ENCODE peak calls at places on chromosomes 5 and 9, in nine cellular contexts. P is SIG-M5; Y is transverse colon; N is activated CD4-positive, alpha-beta memory T cell treated with anti-CD3 and anti-CD28 coated beads for 36 hours; B is fibroblast of lung; U is SK-MEL-5; F is WTC11; K is kidney tubule cell; I is bronchial epithelial cell. Q is an unnamed sample.
A peak's percentile ranks its signal among the peaks of the same experiment; 100 is the strongest.

GRCh38 chr9:117783828-117784227 is 79.6 kb downstream of the TLR4 start:
- DNase-seq in N (peak; percentile 33), U (peak; percentile 14), I (no peak), Y (peak; percentile 18), B (no peak), P (no peak), K (peak; percentile 57), F (no peak), Q (no peak)

GRCh38 chr5:169856571-169856970 is 123.7 kb downstream of the INSYN2B start:
- DNase-seq in F (no peak), B (peak; percentile 85), Y (no peak), K (peak; percentile 91), U (no peak), P (no peak), N (peak; percentile 18), I (peak; percentile 82), Q (no peak)

GRCh38 chr5:19098434-19098833 is 889.6 kb downstream of the CDH18 start:
- DNase-seq in K (no peak), P (no peak), U (no peak), B (no peak), I (no peak), N (no peak), F (no peak), Y (no peak), Q (no peak)

GRCh38 chr9:124259273-124260078 is 1.7 kb downstream of the NEK6 start:
- DNase-seq in I (peak; percentile 79), B (peak; percentile 91), P (no peak), U (peak; percentile 54), Y (peak; percentile 81), K (peak; percentile 81), N (no peak), F (no peak), Q (no peak)

GRCh38 chr9:14423816-14424261 is 109.9 kb upstream of the NFIB start:
- DNase-seq in F (no peak), I (peak; percentile 38), K (peak; percentile 9), B (peak; percentile 86), P (no peak), N (no peak), U (no peak), Y (no peak), Q (no peak)

GRCh38 chr5:56656816-56657740 is 158.3 kb upstream of the MAP3K1 start:
- DNase-seq in N (no peak), B (peak; percentile 23), P (no peak), I (peak; percentile 45), K (peak; percentile 72), F (no peak), U (no peak), Y (no peak), Q (no peak)

GRCh38 chr5:110055301-110055700 is 365.6 kb downstream of the MAN2A1 start:
- DNase-seq in F (no peak), Y (no peak), K (peak; percentile 92), I (no peak), B (peak; percentile 3), U (no peak), N (no peak), P (no peak), Q (no peak)

GRCh38 chr5:13505326-13505725 is 439.2 kb downstream of the DNAH5 start:
- DNase-seq in I (peak; percentile 15), F (no peak), P (no peak), K (no peak), N (no peak), B (no peak), U (no peak), Y (no peak), Q (no peak)

GRCh38 chr9:85040806-85041575 is 371.5 kb downstream of the NTRK2 start:
- DNase-seq in Y (no peak), B (no peak), I (peak; percentile 31), N (no peak), U (no peak), F (no peak), K (no peak), P (no peak), Q (no peak)

GRCh38 chr9:27787941-27788340 is 214.7 kb upstream of the C9orf72 start:
- DNase-seq in Y (no peak), P (no peak), F (peak; percentile 26), B (no peak), I (peak; percentile 43), K (no peak), N (no peak), U (peak; percentile 44), Q (no peak)

GRCh38 chr5:1445313-1445894 is at the start of gene SLC6A3:
- DNase-seq in I (no peak), Y (peak; percentile 21), N (no peak), K (no peak), B (no peak), U (peak; percentile 41), P (no peak), F (peak; percentile 89), Q (peak; percentile 13)

GRCh38 chr5:179139936-179140235 is 79.7 kb downstream of the ZNF354C start:
- DNase-seq in U (no peak), B (no peak), N (no peak), K (no peak), F (no peak), P (no peak), Y (no peak), I (no peak), Q (no peak)

GRCh38 chr5:75412111-75412990 is 75.3 kb downstream of the HMGCR start:
- DNase-seq in P (no peak), F (no peak), B (peak; percentile 78), I (no peak), N (no peak), U (peak; percentile 60), K (no peak), Y (no peak), Q (no peak)

GRCh38 chr9:106697390-106697789 is 165.6 kb upstream of the ZNF462 start:
- DNase-seq in Y (no peak), I (no peak), K (no peak), U (no peak), P (no peak), N (no peak), B (no peak), F (no peak), Q (no peak)

GRCh38 chr9:120490888-120491595 is 88.9 kb downstream of the CDK5RAP2 start:
- DNase-seq in I (no peak), N (no peak), K (peak; percentile 9), B (no peak), P (peak; percentile 78), F (no peak), U (peak; percentile 10), Y (no peak), Q (no peak)

GRCh38 chr5:142197098-142197497 is 88.5 kb downstream of the NDFIP1 start:
- DNase-seq in I (no peak), Y (no peak), F (no peak), P (no peak), B (no peak), K (peak; percentile 40), U (no peak), N (no peak), Q (no peak)